ENCODE peak calls at places on chromosomes 11 and 22, in eight cellular contexts. N is CD8-positive, alpha-beta memory T cell; J is upper lobe of right lung; O is right cardiac atrium; H is prostate gland; L is HAP-1; M is CD4-positive, alpha-beta memory T cell; Z is lower lobe of right lung. G is an unnamed sample. For H3K4me1 and H3K27me3, the result is how much of the 10 kb centered on the place peaks cover.

GRCh38 chr11:121534131-121535093 is 81.6 kb upstream of the SORL1-AS1 start:
- DNase-seq in N (no peak), J (no peak), O (peak), H (peak), L (no peak), M (no peak), Z (no peak), G (no peak)

GRCh38 chr11:75162954-75163353 is 12.0 kb downstream of the SLCO2B1 start:
- DNase-seq in N (no peak), J (no peak), O (no peak), H (no peak), L (no peak), M (no peak), Z (no peak), G (no peak)

GRCh38 chr11:130738618-130739017 is 177.7 kb downstream of the SNX19 start:
- DNase-seq in N (no peak), J (no peak), O (no peak), H (no peak), L (no peak), M (no peak), Z (no peak), G (no peak)

GRCh38 chr11:62402226-62402625 is 16.6 kb upstream of the SCGB1A1 start:
- DNase-seq in N (peak), J (peak), O (peak), H (no peak), L (no peak), M (peak), Z (peak), G (peak)

GRCh38 chr11:128802358-128802981 is 64.6 kb downstream of the KCNJ1 start:
- DNase-seq in N (no peak), J (no peak), O (peak), H (no peak), L (peak), M (no peak), Z (no peak), G (no peak)

GRCh38 chr11:9741260-9741659 is 77.4 kb downstream of the SWAP70 start:
- DNase-seq in N (no peak), J (no peak), O (no peak), H (no peak), L (no peak), M (no peak), Z (no peak), G (no peak)

GRCh38 chr22:32341122-32341740 is 16.4 kb upstream of the RFPL3 start:
- DNase-seq in N (no peak), J (no peak), O (no peak), H (no peak), L (no peak), M (no peak), Z (no peak), G (no peak)

GRCh38 chr22:48884292-48884691 is 943.4 kb downstream of the BRD1 start:
- DNase-seq in N (no peak), J (peak), O (no peak), H (no peak), L (no peak), M (no peak), Z (peak), G (no peak)

GRCh38 chr11:130211781-130212401 is 52.3 kb downstream of the ST14 start:
- DNase-seq in N (no peak), J (peak), O (no peak), H (no peak), L (no peak), M (no peak), Z (peak), G (no peak)

GRCh38 chr11:66843776-66844495 is 695 bp downstream of the RCE1 start:
- DNase-seq in N (no peak), J (no peak), O (peak), H (no peak), L (no peak), M (no peak), Z (no peak), G (no peak)

GRCh38 chr11:57502376-57502775 is 13.1 kb downstream of the SLC43A1 start:
- DNase-seq in N (no peak), J (no peak), O (no peak), H (no peak), L (no peak), M (no peak), Z (no peak), G (no peak)

GRCh38 chr22:40021401-40022000 is 26.7 kb downstream of the FAM83F start:
- DNase-seq in N (no peak), J (no peak), O (no peak), H (no peak), L (no peak), M (no peak), Z (no peak), G (no peak)

GRCh38 chr22:19974935-19975706 is 33.5 kb upstream of the TXNRD2 start:
- DNase-seq in N (no peak), J (no peak), O (no peak), H (no peak), L (no peak), M (no peak), Z (no peak), G (no peak)

GRCh38 chr22:39534591-39535301 is 2.2 kb upstream of the RPS19BP1 start:
- DNase-seq in N (peak), J (peak), O (peak), H (peak), L (peak), M (peak), Z (peak), G (peak)

GRCh38 chr22:43697894-43698293 is 114.2 kb downstream of the EFCAB6 start:
- DNase-seq in N (no peak), J (no peak), O (no peak), H (no peak), L (no peak), M (no peak), Z (no peak), G (no peak)

GRCh38 chr11:15918212-15918611 is 438.1 kb downstream of the SOX6 start:
- DNase-seq in N (no peak), J (peak), O (no peak), H (no peak), L (no peak), M (no peak), Z (no peak), G (no peak)

GRCh38 chr11:107549253-107549953 is 16.1 kb downstream of the ALKBH8 start:
- DNase-seq in N (no peak), J (no peak), O (no peak), H (no peak), L (peak), M (peak), Z (no peak), G (no peak)

GRCh38 chr22:32737811-32738210 is 63.7 kb upstream of the TIMP3 start:
- DNase-seq in N (no peak), J (no peak), O (no peak), H (no peak), L (no peak), M (no peak), Z (no peak), G (no peak)

GRCh38 chr11:132962026-132962425 is 570.3 kb downstream of the OPCML start:
- DNase-seq in N (no peak), J (no peak), O (no peak), H (no peak), L (no peak), M (no peak), Z (no peak), G (no peak)

GRCh38 chr11:122108192-122108799 is 7.7 kb downstream of the BLID start:
- DNase-seq in N (no peak), J (no peak), O (no peak), H (no peak), L (peak), M (no peak), Z (no peak), G (no peak)

GRCh38 chr22:19709063-19709769 is 5.1 kb upstream of the SEPTIN5 start:
- DNase-seq in N (no peak), J (no peak), O (peak), H (no peak), L (no peak), M (no peak), Z (peak), G (no peak)

GRCh38 chr22:28817919-28818859 is 17.8 kb upstream of the XBP1 start:
- DNase-seq in N (no peak), J (peak), O (no peak), H (peak), L (no peak), M (no peak), Z (peak), G (no peak)

GRCh38 chr22:29831958-29832357 is 6.1 kb downstream of the ASCC2 start:
- DNase-seq in N (no peak), J (no peak), O (peak), H (no peak), L (no peak), M (no peak), Z (no peak), G (no peak)

GRCh38 chr22:46953968-46954755 is 191.7 kb downstream of the TBC1D22A start:
- DNase-seq in N (no peak), J (no peak), O (no peak), H (no peak), L (no peak), M (no peak), Z (no peak), G (no peak)

GRCh38 chr11:119772581-119772980 is 43.6 kb upstream of the NECTIN1 start:
- DNase-seq in N (no peak), J (peak), O (no peak), H (no peak), L (no peak), M (no peak), Z (no peak), G (no peak)

GRCh38 chr11:40306938-40307548 is 1152.4 kb downstream of the LRRC4C start:
- DNase-seq in N (no peak), J (no peak), O (no peak), H (no peak), L (peak), M (no peak), Z (no peak), G (no peak)

GRCh38 chr11:122723576-122723975 is 68.1 kb downstream of the UBASH3B start:
- DNase-seq in N (no peak), J (no peak), O (no peak), H (no peak), L (no peak), M (no peak), Z (no peak), G (no peak)

GRCh38 chr11:66361502-66361941 is 10.0 kb downstream of the SLC29A2 start:
- DNase-seq in N (no peak), J (no peak), O (no peak), H (no peak), L (no peak), M (no peak), Z (no peak), G (no peak)

GRCh38 chr11:62433553-62434301 is 14.9 kb downstream of the SCGB1A1 start:
- DNase-seq in N (no peak), J (no peak), O (no peak), H (peak), L (peak), M (no peak), Z (no peak), G (no peak)

GRCh38 chr11:29957406-29957805 is 59.4 kb downstream of the KCNA4 start:
- DNase-seq in N (no peak), J (no peak), O (no peak), H (no peak), L (no peak), M (no peak), Z (no peak), G (no peak)

GRCh38 chr11:18608373-18608772 is 8.8 kb downstream of the MISFA start:
- DNase-seq in N (no peak), J (no peak), O (no peak), H (no peak), L (peak), M (no peak), Z (no peak), G (no peak)

GRCh38 chr11:8070417-8071101 is 10.5 kb upstream of the TUB start:
- DNase-seq in N (no peak), J (no peak), O (no peak), H (no peak), L (no peak), M (no peak), Z (no peak), G (no peak)

GRCh38 chr11:68145120-68145866 is 24.1 kb upstream of the CHKA start:
- DNase-seq in N (no peak), J (no peak), O (no peak), H (no peak), L (no peak), M (no peak), Z (no peak), G (no peak)

DNA sequence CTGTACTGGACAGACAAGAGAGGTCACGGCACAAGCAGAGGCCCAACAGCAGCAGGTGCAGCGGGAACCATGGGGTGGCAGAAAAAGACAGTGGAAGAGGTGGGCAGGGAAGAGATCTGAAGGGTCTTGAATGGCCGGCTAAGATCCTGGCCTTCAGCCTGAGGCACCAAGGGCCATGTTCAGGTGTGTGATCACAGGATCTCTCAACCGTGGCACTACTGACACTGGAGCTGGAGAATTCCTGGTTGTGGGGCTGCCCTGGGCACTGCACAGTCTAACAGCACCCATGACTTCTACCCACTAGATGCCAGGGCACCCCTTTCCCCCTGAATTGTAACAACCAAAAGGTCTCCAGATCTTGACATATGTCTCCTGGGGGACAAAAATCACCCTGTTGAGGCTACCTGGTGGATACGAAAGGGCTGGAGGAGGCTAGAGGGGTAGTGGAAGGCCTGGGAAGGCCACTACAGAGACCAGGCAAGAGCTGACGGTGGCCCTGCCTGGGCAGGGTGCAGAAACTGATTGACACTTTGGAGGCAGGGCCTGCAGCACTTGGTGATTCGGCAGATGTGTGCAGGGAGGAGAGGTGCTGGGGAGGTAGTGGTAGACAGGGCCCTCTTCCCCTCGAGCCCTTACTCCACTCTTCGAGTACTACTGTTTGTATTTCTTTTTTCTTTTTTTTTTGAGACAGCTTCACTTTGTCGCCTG is 8.3 kb downstream of the CSNK1E start:
- DNase-seq in N (no peak), J (no peak), O (no peak), H (no peak), L (no peak), M (no peak), Z (no peak), G (no peak)
- H3K4me1 ChIP-seq in N (under half), J (half or more), O (under half), H (under half), L (under half), M (under half), Z (half or more), G (under half)

GRCh38 chr11:1220941-1221721 is 1.7 kb upstream of the MUC5B start:
- DNase-seq in N (no peak), J (peak), O (peak), H (no peak), L (no peak), M (no peak), Z (peak), G (no peak)

GRCh38 chr11:1223346-1224108 is 661 bp downstream of the MUC5B start:
- DNase-seq in N (no peak), J (peak), O (peak), H (no peak), L (peak), M (no peak), Z (peak), G (no peak)

GRCh38 chr11:1224109-1224485 is 1.2 kb downstream of the MUC5B start:
- DNase-seq in N (no peak), J (no peak), O (peak), H (no peak), L (peak), M (no peak), Z (peak), G (no peak)

GRCh38 chr11:1221848-1222311 is 986 bp upstream of the MUC5B start:
- DNase-seq in N (no peak), J (peak), O (peak), H (no peak), L (no peak), M (no peak), Z (peak), G (no peak)

GRCh38 chr11:1222491-1223345 is at the start of gene MUC5B:
- DNase-seq in N (no peak), J (peak), O (peak), H (no peak), L (peak), M (no peak), Z (peak), G (peak)
- H3K27me3 ChIP-seq in N (under half), J (under half), O (under half), H (under half), L (under half), M (under half), Z (half or more), G (under half)

GRCh38 chr11:26283852-26284421 is 48.0 kb upstream of the ANO3 start:
- DNase-seq in N (no peak), J (no peak), O (no peak), H (no peak), L (no peak), M (no peak), Z (no peak), G (no peak)
- H3K4me1 ChIP-seq in N (under half), J (under half), O (under half), H (under half), L (under half), M (under half), Z (under half), G (under half)

DNA sequence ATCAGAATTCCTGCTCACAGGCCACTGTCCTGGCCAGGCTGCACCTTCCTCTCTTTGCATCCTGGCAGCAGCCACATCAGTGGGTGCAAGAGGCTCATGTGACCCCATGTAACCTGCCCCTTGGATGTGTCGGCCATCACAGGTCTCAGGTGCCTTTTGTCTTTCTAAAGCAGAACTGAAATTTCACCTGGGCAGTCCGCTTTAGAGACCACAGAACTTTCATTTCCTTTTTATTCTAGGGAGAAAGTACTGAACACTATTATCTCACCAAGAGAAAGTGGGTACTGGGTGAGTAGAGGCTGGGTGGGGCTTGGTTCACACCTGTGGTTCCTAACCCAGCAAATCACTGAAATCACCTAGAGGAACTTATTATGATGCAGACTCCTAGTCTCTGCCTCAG is 51.7 kb upstream of the NUP160 start:
- DNase-seq in N (no peak), J (no peak), O (no peak), H (no peak), L (no peak), M (no peak), Z (no peak), G (no peak)
- H3K27me3 ChIP-seq in N (under half), J (under half), O (under half), H (under half), L (under half), M (under half), Z (under half), G (under half)

DNA sequence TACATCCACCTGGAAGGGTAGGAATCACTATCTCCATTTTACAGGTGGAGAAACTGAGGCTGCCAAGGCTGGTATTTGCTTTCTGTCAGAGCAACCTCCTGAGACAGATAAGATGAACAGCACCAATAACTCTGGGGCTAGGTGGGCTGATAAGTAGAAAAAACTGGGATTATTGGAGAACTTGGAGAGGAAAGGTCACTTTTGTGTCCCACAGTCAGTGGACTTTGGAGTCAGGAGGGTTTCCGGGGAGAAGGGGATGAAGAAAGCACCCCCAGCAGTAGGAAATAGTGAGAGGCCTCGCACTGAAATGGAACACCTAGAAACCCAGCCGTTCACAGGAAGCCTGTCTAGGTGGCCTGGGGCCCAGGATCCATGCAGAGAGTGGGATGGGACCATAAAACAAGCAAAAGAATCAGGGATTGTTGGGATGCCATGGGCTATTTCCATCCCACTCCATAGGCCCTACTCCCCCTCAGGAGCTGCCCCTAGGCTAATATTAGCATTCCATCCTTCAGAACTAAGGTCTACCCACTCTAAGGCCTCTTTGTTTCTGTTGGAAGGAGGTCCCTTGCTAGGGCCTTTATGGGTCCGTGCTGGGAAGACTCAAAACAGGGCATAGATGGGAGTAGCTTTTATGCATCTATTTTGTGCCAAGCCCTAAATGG is 31.0 kb upstream of the FCHSD2 start:
- DNase-seq in N (no peak), J (no peak), O (no peak), H (no peak), L (no peak), M (no peak), Z (no peak), G (no peak)
- H3K4me1 ChIP-seq in N (under half), J (under half), O (under half), H (under half), L (under half), M (under half), Z (under half), G (under half)

DNA sequence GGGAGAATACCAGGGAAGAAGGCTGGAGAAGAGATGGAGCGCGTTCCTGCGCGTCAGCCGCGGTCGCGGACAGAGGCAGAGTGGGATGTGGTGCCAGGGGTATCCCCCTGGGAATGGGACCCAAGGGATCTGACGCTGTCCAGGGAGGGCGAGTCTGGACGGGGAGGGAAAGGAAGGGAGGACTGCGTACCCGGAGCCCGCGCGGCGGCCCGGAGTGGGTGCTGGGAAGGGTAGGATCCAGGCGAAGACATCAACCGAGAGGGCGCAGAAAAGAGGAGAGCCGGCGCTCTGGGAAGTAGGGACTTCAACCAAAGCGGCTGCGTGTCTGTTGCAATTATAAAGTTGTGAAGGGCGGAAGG is 744 bp downstream of the C11orf87 start:
- DNase-seq in N (no peak), J (no peak), O (no peak), H (no peak), L (no peak), M (no peak), Z (no peak), G (no peak)
- H3K27me3 ChIP-seq in N (under half), J (under half), O (under half), H (under half), L (under half), M (under half), Z (under half), G (under half)